ENCODE peak calls at places on chromosomes 2 and 18, in eight cellular contexts. One of them, this sample, is unnamed.

GRCh38 chr2:46866770-46867246 is 48.8 kb downstream of the MCFD2 start:
- ATAC-seq in activated CD8-positive, alpha-beta T cell treated with anti-CD3 and anti-CD28 coated beads, Interleukin-2, amount 10 ng/mL, durations not matched to agents 7 days and 5 days: no peak
- ATAC-seq in naive B cell: no peak
- ATAC-seq in Right ventricle myocardium superior: peak; percentile 67
- ATAC-seq in HepG2: peak; percentile 67
- ATAC-seq in foreskin keratinocyte: no peak
- ATAC-seq in right cardiac atrium: peak; percentile 81
- ATAC-seq in activated naive CD8-positive, alpha-beta T cell treated with anti-CD3 and anti-CD28 coated beads, Interleukin-2, amount 50 U/mL, for 24 hours: no peak
- ATAC-seq in this sample: no peak

GRCh38 chr2:101518470-101519172 is 43.7 kb upstream of the RFX8 start:
- ATAC-seq in activated CD8-positive, alpha-beta T cell treated with anti-CD3 and anti-CD28 coated beads, Interleukin-2, amount 10 ng/mL, durations not matched to agents 7 days and 5 days: no peak
- ATAC-seq in naive B cell: peak; percentile 75
- ATAC-seq in Right ventricle myocardium superior: peak; percentile 91
- ATAC-seq in HepG2: peak; percentile 87
- ATAC-seq in foreskin keratinocyte: no peak
- ATAC-seq in right cardiac atrium: peak; percentile 77
- ATAC-seq in activated naive CD8-positive, alpha-beta T cell treated with anti-CD3 and anti-CD28 coated beads, Interleukin-2, amount 50 U/mL, for 24 hours: no peak
- ATAC-seq in this sample: peak; percentile 8

GRCh38 chr2:208983476-208983875 is 440.4 kb upstream of the MAP2 start:
- ATAC-seq in activated CD8-positive, alpha-beta T cell treated with anti-CD3 and anti-CD28 coated beads, Interleukin-2, amount 10 ng/mL, durations not matched to agents 7 days and 5 days: no peak
- ATAC-seq in naive B cell: no peak
- ATAC-seq in Right ventricle myocardium superior: no peak
- ATAC-seq in HepG2: no peak
- ATAC-seq in foreskin keratinocyte: peak; percentile 19
- ATAC-seq in right cardiac atrium: no peak
- ATAC-seq in activated naive CD8-positive, alpha-beta T cell treated with anti-CD3 and anti-CD28 coated beads, Interleukin-2, amount 50 U/mL, for 24 hours: no peak
- ATAC-seq in this sample: no peak

GRCh38 chr18:28189400-28190239 is 12.7 kb upstream of the CDH2 start:
- ATAC-seq in activated CD8-positive, alpha-beta T cell treated with anti-CD3 and anti-CD28 coated beads, Interleukin-2, amount 10 ng/mL, durations not matched to agents 7 days and 5 days: no peak
- ATAC-seq in naive B cell: no peak
- ATAC-seq in Right ventricle myocardium superior: peak; percentile 58
- ATAC-seq in HepG2: peak; percentile 86
- ATAC-seq in foreskin keratinocyte: peak; percentile 90
- ATAC-seq in right cardiac atrium: peak; percentile 55
- ATAC-seq in activated naive CD8-positive, alpha-beta T cell treated with anti-CD3 and anti-CD28 coated beads, Interleukin-2, amount 50 U/mL, for 24 hours: no peak
- ATAC-seq in this sample: no peak

GRCh38 chr2:39512434-39512935 is 75.4 kb upstream of the MAP4K3 start:
- ATAC-seq in activated CD8-positive, alpha-beta T cell treated with anti-CD3 and anti-CD28 coated beads, Interleukin-2, amount 10 ng/mL, durations not matched to agents 7 days and 5 days: no peak
- ATAC-seq in naive B cell: no peak
- ATAC-seq in Right ventricle myocardium superior: no peak
- ATAC-seq in HepG2: no peak
- ATAC-seq in foreskin keratinocyte: no peak
- ATAC-seq in right cardiac atrium: peak; percentile 4
- ATAC-seq in activated naive CD8-positive, alpha-beta T cell treated with anti-CD3 and anti-CD28 coated beads, Interleukin-2, amount 50 U/mL, for 24 hours: peak; percentile 43
- ATAC-seq in this sample: no peak

GRCh38 chr2:64793701-64794100 is 140.0 kb upstream of the SERTAD2 start:
- ATAC-seq in activated CD8-positive, alpha-beta T cell treated with anti-CD3 and anti-CD28 coated beads, Interleukin-2, amount 10 ng/mL, durations not matched to agents 7 days and 5 days: no peak
- ATAC-seq in naive B cell: no peak
- ATAC-seq in Right ventricle myocardium superior: no peak
- ATAC-seq in HepG2: no peak
- ATAC-seq in foreskin keratinocyte: no peak
- ATAC-seq in right cardiac atrium: no peak
- ATAC-seq in activated naive CD8-positive, alpha-beta T cell treated with anti-CD3 and anti-CD28 coated beads, Interleukin-2, amount 50 U/mL, for 24 hours: no peak
- ATAC-seq in this sample: peak; percentile 80

GRCh38 chr2:16851131-16851530 is 185.5 kb upstream of the CYRIA start:
- ATAC-seq in activated CD8-positive, alpha-beta T cell treated with anti-CD3 and anti-CD28 coated beads, Interleukin-2, amount 10 ng/mL, durations not matched to agents 7 days and 5 days: no peak
- ATAC-seq in naive B cell: no peak
- ATAC-seq in Right ventricle myocardium superior: no peak
- ATAC-seq in HepG2: no peak
- ATAC-seq in foreskin keratinocyte: no peak
- ATAC-seq in right cardiac atrium: no peak
- ATAC-seq in activated naive CD8-positive, alpha-beta T cell treated with anti-CD3 and anti-CD28 coated beads, Interleukin-2, amount 50 U/mL, for 24 hours: no peak
- ATAC-seq in this sample: no peak

GRCh38 chr2:197248001-197248401 is 62.6 kb downstream of the ANKRD44 start:
- ATAC-seq in activated CD8-positive, alpha-beta T cell treated with anti-CD3 and anti-CD28 coated beads, Interleukin-2, amount 10 ng/mL, durations not matched to agents 7 days and 5 days: no peak
- ATAC-seq in naive B cell: no peak
- ATAC-seq in Right ventricle myocardium superior: no peak
- ATAC-seq in HepG2: no peak
- ATAC-seq in foreskin keratinocyte: no peak
- ATAC-seq in right cardiac atrium: no peak
- ATAC-seq in activated naive CD8-positive, alpha-beta T cell treated with anti-CD3 and anti-CD28 coated beads, Interleukin-2, amount 50 U/mL, for 24 hours: no peak
- ATAC-seq in this sample: no peak

GRCh38 chr2:54482725-54483124 is 26.6 kb downstream of the SPTBN1 start:
- ATAC-seq in activated CD8-positive, alpha-beta T cell treated with anti-CD3 and anti-CD28 coated beads, Interleukin-2, amount 10 ng/mL, durations not matched to agents 7 days and 5 days: no peak
- ATAC-seq in naive B cell: no peak
- ATAC-seq in Right ventricle myocardium superior: peak; percentile 43
- ATAC-seq in HepG2: peak; percentile 80
- ATAC-seq in foreskin keratinocyte: peak; percentile 55
- ATAC-seq in right cardiac atrium: peak; percentile 78
- ATAC-seq in activated naive CD8-positive, alpha-beta T cell treated with anti-CD3 and anti-CD28 coated beads, Interleukin-2, amount 50 U/mL, for 24 hours: no peak
- ATAC-seq in this sample: no peak

GRCh38 chr2:100767224-100767653 is 52.7 kb upstream of the NPAS2 start:
- ATAC-seq in activated CD8-positive, alpha-beta T cell treated with anti-CD3 and anti-CD28 coated beads, Interleukin-2, amount 10 ng/mL, durations not matched to agents 7 days and 5 days: no peak
- ATAC-seq in naive B cell: no peak
- ATAC-seq in Right ventricle myocardium superior: no peak
- ATAC-seq in HepG2: no peak
- ATAC-seq in foreskin keratinocyte: peak; percentile 76
- ATAC-seq in right cardiac atrium: no peak
- ATAC-seq in activated naive CD8-positive, alpha-beta T cell treated with anti-CD3 and anti-CD28 coated beads, Interleukin-2, amount 50 U/mL, for 24 hours: no peak
- ATAC-seq in this sample: no peak

GRCh38 chr2:241036964-241037421 is 38.6 kb downstream of the SNED1 start:
- ATAC-seq in activated CD8-positive, alpha-beta T cell treated with anti-CD3 and anti-CD28 coated beads, Interleukin-2, amount 10 ng/mL, durations not matched to agents 7 days and 5 days: peak; percentile 42
- ATAC-seq in naive B cell: no peak
- ATAC-seq in Right ventricle myocardium superior: no peak
- ATAC-seq in HepG2: no peak
- ATAC-seq in foreskin keratinocyte: no peak
- ATAC-seq in right cardiac atrium: peak; percentile 8
- ATAC-seq in activated naive CD8-positive, alpha-beta T cell treated with anti-CD3 and anti-CD28 coated beads, Interleukin-2, amount 50 U/mL, for 24 hours: no peak
- ATAC-seq in this sample: peak; percentile 71

GRCh38 chr2:170436077-170436943 is 258.4 kb downstream of the MYO3B start:
- ATAC-seq in activated CD8-positive, alpha-beta T cell treated with anti-CD3 and anti-CD28 coated beads, Interleukin-2, amount 10 ng/mL, durations not matched to agents 7 days and 5 days: no peak
- ATAC-seq in naive B cell: no peak
- ATAC-seq in Right ventricle myocardium superior: no peak
- ATAC-seq in HepG2: peak; percentile 37
- ATAC-seq in foreskin keratinocyte: no peak
- ATAC-seq in right cardiac atrium: no peak
- ATAC-seq in activated naive CD8-positive, alpha-beta T cell treated with anti-CD3 and anti-CD28 coated beads, Interleukin-2, amount 50 U/mL, for 24 hours: no peak
- ATAC-seq in this sample: no peak

GRCh38 chr18:24657461-24657860 is 197.0 kb downstream of the HRH4 start:
- ATAC-seq in activated CD8-positive, alpha-beta T cell treated with anti-CD3 and anti-CD28 coated beads, Interleukin-2, amount 10 ng/mL, durations not matched to agents 7 days and 5 days: no peak
- ATAC-seq in naive B cell: no peak
- ATAC-seq in Right ventricle myocardium superior: no peak
- ATAC-seq in HepG2: no peak
- ATAC-seq in foreskin keratinocyte: no peak
- ATAC-seq in right cardiac atrium: no peak
- ATAC-seq in activated naive CD8-positive, alpha-beta T cell treated with anti-CD3 and anti-CD28 coated beads, Interleukin-2, amount 50 U/mL, for 24 hours: no peak
- ATAC-seq in this sample: no peak

This sample was measured in stimulated activated memory B cell treated with anti-CD40 and anti-IgM and Interleukin-4, amounts not matched to agents 10 μg/mL and 1 μg/mL and 100 μg/mL, for 72 hours.